ENCODE peak calls at places on chromosomes 6 and 20, in eight cellular contexts. D is aorta; I is cardiac muscle cell; E is H1; H is ovary; F is heart right ventricle; J is CD8-positive, alpha-beta T cell; P is HCT116. U is an unnamed sample. For H3K4me1, the result is how much of the 10 kb centered on the place peaks cover.

GRCh38 chr6:46511320-46511719 is 20.1 kb upstream of the RCAN2 start:
- DNase-seq in D (no peak), I (no peak), E (no peak), H (no peak), F (no peak), J (no peak), P (no peak), U (no peak)

GRCh38 chr6:154343473-154344308 is 12.9 kb downstream of the IPCEF1 start:
- DNase-seq in D (no peak), I (peak), E (peak), H (peak), F (no peak), J (no peak), P (peak), U (no peak)

GRCh38 chr6:166796610-166797009 is 159.7 kb downstream of the RNASET2 start:
- DNase-seq in D (no peak), I (no peak), E (no peak), H (no peak), F (no peak), J (no peak), P (no peak), U (no peak)

GRCh38 chr6:53615633-53616449 is 49.7 kb downstream of the KLHL31 start:
- DNase-seq in D (no peak), I (peak), E (no peak), H (no peak), F (no peak), J (no peak), P (peak), U (no peak)

GRCh38 chr6:38968702-38969149 is 79.9 kb upstream of the GLP1R start:
- DNase-seq in D (no peak), I (no peak), E (no peak), H (no peak), F (no peak), J (no peak), P (no peak), U (no peak)

GRCh38 chr6:167702241-167702827 is 124.4 kb upstream of the AFDN start:
- DNase-seq in D (no peak), I (no peak), E (no peak), H (no peak), F (no peak), J (no peak), P (no peak), U (no peak)

GRCh38 chr20:17513956-17514355 is 17.2 kb downstream of the BFSP1 start:
- DNase-seq in D (no peak), I (no peak), E (no peak), H (no peak), F (no peak), J (no peak), P (no peak), U (no peak)

GRCh38 chr6:118558811-118559217 is 10.7 kb downstream of the PLN start:
- DNase-seq in D (no peak), I (peak), E (no peak), H (no peak), F (no peak), J (no peak), P (no peak), U (peak)

GRCh38 chr20:38256966-38257365 is 3.6 kb downstream of the KIAA1755 start:
- DNase-seq in D (no peak), I (no peak), E (no peak), H (no peak), F (no peak), J (no peak), P (no peak), U (no peak)

GRCh38 chr6:168532070-168532469 is 91.1 kb downstream of the SMOC2 start:
- DNase-seq in D (no peak), I (no peak), E (no peak), H (no peak), F (no peak), J (no peak), P (no peak), U (no peak)

GRCh38 chr20:48275325-48275724 is 490.0 kb upstream of the SULF2 start:
- DNase-seq in D (no peak), I (peak), E (no peak), H (no peak), F (no peak), J (no peak), P (no peak), U (no peak)

GRCh38 chr20:38698541-38698940 is 25.7 kb upstream of the SLC32A1 start:
- DNase-seq in D (no peak), I (no peak), E (no peak), H (no peak), F (no peak), J (no peak), P (no peak), U (no peak)

GRCh38 chr20:47289096-47289495 is 67.4 kb downstream of the ZMYND8 start:
- DNase-seq in D (no peak), I (no peak), E (no peak), H (no peak), F (no peak), J (no peak), P (no peak), U (no peak)

GRCh38 chr6:113642714-113643442 is 214.3 kb upstream of the MARCKS start:
- DNase-seq in D (no peak), I (peak), E (no peak), H (no peak), F (no peak), J (no peak), P (no peak), U (no peak)

DNA sequence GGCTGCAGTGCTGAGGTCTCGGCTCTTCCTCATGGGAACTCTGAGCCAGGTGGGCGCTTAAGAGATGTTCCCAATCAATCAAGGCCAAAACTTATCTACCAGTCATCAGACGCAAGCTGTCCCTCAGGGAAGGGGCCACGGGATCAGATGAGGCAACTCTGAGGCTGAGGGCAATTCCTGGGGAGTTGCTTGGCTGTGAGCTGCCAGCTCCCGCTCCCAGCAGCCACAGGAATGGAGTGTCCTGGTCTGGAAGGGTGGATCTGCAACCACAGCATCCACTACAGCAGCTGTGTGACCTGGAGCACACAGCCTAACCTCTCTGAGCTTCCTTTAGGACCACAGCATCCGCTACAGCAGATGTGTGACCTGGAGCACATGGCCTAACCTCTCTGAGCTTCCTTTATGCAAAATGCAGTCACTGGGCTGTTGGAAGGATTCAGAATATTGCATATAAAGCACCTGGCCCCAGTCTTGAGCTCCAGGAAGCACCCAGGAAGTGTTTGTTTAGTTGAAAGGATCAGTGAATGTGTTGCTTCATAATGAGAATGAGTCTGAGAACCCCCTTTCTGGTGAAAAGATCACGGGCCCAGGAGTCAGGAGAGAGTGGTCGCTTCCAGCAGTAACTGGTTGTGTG is 60.9 kb downstream of the TFAP2C start:
- DNase-seq in D (no peak), I (peak), E (no peak), H (no peak), F (no peak), J (no peak), P (no peak), U (no peak)
- H3K4me1 ChIP-seq in D (under half), I (under half), E (under half), H (under half), F (under half), J (under half), P (under half), U (under half)

DNA sequence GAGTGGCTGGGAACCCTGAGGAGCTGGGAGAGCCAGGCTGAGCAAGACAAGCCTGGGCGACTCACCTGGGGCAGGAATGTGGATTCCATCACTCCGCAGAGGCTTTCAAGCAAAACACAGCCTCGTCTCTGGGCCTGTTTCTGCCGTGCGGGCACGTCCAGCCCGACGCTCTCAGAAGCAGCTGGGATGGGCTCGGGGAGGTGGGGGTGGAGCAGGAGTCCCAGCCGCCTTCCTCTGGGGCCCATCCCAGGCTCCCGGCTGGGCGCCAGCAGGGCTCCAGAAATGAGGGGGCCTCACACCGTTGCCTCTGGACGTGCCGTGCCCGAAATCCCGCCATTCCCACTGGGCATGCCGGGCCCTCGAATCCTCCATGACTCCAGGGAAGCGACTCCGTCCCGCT is 8.7 kb upstream of the RPS21 start:
- DNase-seq in D (no peak), I (no peak), E (no peak), H (no peak), F (no peak), J (no peak), P (no peak), U (no peak)
- H3K4me1 ChIP-seq in D (under half), I (under half), E (under half), H (under half), F (half or more), J (under half), P (under half), U (under half)

DNA sequence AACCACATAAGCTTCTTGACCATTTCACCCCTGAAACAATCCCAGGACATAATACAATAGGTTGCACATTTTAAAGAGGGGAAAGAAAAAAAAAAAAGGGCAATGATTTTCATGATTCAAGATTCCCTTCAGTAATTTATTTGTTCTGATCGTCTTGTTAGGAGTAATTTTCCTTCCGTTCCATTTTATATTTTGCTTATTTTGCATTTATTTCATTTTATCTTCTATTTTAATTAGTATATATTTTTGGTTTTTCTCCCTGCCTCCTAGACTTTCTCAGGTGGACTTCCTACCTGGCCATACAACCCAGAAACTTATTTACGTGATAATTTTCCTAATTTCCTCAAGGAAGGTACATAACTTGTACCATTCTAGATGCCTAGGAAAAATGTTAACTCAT is 32.6 kb downstream of the FBXO5 start:
- DNase-seq in D (no peak), I (no peak), E (no peak), H (no peak), F (no peak), J (no peak), P (no peak), U (no peak)
- H3K4me1 ChIP-seq in D (under half), I (under half), E (under half), H (under half), F (under half), J (under half), P (under half), U (under half)

GRCh38 chr6:31821301-31822037 is 6.1 kb upstream of the HSPA1B start:
- DNase-seq in D (peak), I (peak), E (no peak), H (peak), F (peak), J (peak), P (no peak), U (no peak)

GRCh38 chr6:31826793-31827285 is 699 bp upstream of the HSPA1B start:
- DNase-seq in D (peak), I (peak), E (no peak), H (peak), F (peak), J (peak), P (no peak), U (no peak)

GRCh38 chr6:31825553-31825952 is 2.0 kb upstream of the HSPA1B start:
- DNase-seq in D (no peak), I (no peak), E (no peak), H (no peak), F (no peak), J (no peak), P (no peak), U (no peak)

GRCh38 chr6:31820051-31820389 is 4.7 kb downstream of the HSPA1A start:
- DNase-seq in D (no peak), I (no peak), E (no peak), H (no peak), F (no peak), J (no peak), P (no peak), U (no peak)

DNA sequence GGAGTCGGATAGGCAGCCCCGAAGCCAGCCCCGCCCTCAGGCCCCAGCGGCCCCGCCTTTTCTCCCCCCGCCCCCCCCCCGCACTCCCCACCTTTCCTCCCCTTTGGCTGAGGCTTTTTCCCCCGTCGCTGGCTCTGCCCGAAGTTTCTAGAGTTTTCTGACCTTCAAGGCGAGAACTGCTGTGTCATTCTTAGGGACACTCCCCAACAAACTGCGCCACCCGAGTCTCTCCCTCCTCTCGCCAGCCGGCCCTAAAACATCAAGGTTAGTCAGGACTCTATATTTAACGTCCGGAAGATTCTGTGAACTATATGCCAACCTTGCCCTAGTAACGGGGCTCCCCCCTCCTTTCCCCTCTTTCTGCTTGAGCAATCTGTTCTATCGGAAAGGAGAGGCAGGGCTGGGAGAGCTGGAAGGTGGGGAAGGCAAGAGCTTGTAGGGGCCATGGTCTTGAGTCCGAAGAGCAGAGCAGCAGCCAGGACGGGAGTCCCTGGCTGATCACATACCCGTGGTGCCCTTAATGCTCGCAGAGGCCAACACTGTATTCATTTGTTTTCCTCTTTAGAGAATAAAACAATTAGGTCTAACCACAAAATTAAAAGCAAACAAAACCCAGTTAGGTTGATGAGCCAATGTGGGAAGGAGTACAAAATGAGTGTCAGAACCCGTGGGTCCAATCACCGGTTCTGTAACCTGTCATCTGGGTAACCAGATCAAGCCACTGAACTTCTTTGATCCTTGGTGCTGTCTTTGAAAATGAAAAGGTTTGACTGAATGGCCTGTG is 5.3 kb upstream of the HSPA1B start:
- DNase-seq in D (peak), I (peak), E (no peak), H (peak), F (peak), J (peak), P (no peak), U (peak)
- H3K4me1 ChIP-seq in D (under half), I (under half), E (under half), H (under half), F (under half), J (under half), P (half or more), U (under half)

GRCh38 chr6:142850653-142851434 is 94.1 kb downstream of the HIVEP2 start:
- DNase-seq in D (no peak), I (no peak), E (no peak), H (no peak), F (no peak), J (no peak), P (no peak), U (no peak)
- H3K4me1 ChIP-seq in D (under half), I (under half), E (under half), H (under half), F (half or more), J (half or more), P (under half), U (half or more)

GRCh38 chr6:33742837-33743236 is 3.9 kb downstream of the IP6K3 start:
- DNase-seq in D (no peak), I (no peak), E (no peak), H (no peak), F (no peak), J (no peak), P (no peak), U (no peak)
- H3K4me1 ChIP-seq in D (under half), I (under half), E (under half), H (under half), F (half or more), J (under half), P (under half), U (under half)

DNA sequence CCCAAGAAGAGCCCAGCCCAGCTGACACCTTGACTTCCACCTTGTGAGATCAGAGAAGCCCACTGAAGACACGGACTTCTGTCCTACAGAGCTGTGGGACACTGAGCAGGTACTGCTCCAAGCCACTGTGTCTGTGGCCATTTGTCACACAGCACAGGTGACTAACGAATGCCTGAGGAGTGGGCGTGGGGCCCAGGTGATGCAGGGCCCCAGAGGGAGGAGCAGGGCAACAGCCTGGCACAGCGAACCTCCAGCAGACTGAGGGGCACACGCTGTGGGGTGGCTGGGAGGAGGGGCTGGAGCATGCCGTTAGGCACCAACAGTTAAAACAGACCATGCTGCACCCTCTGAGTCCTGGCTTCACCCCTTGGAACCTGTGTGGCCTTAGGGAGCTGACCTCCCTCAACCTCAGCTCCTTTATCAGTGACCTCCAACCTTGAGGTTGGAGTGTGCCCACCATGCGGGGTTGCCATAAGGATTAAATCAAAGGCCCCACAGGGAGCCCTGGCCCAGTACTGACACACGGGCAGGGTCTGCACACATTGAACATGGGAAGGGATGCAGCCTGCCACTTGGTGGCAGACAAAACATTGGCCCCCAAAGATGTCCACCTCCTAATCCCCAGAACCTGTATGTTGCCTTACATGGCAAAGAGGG is 119.9 kb upstream of the CST7 start:
- DNase-seq in D (no peak), I (no peak), E (no peak), H (no peak), F (no peak), J (no peak), P (no peak), U (no peak)
- H3K4me1 ChIP-seq in D (under half), I (under half), E (under half), H (under half), F (under half), J (under half), P (under half), U (under half)

GRCh38 chr6:160519603-160520042 is 144.5 kb downstream of the LPA start:
- DNase-seq in D (no peak), I (no peak), E (no peak), H (no peak), F (no peak), J (no peak), P (peak), U (no peak)
- H3K4me1 ChIP-seq in D (under half), I (under half), E (under half), H (under half), F (under half), J (under half), P (under half), U (under half)

GRCh38 chr6:26025894-26026832 is 61.1 kb upstream of the HFE start:
- DNase-seq in D (peak), I (peak), E (peak), H (peak), F (peak), J (peak), P (peak), U (peak)

GRCh38 chr6:26028212-26028752 is 58.9 kb upstream of the HFE start:
- DNase-seq in D (no peak), I (no peak), E (no peak), H (no peak), F (no peak), J (no peak), P (no peak), U (no peak)

GRCh38 chr6:26026833-26027490 is 60.3 kb upstream of the HFE start:
- DNase-seq in D (peak), I (peak), E (peak), H (peak), F (peak), J (peak), P (peak), U (peak)

GRCh38 chr6:26028753-26029569 is 58.3 kb upstream of the HFE start:
- DNase-seq in D (no peak), I (no peak), E (no peak), H (no peak), F (no peak), J (no peak), P (no peak), U (no peak)

DNA sequence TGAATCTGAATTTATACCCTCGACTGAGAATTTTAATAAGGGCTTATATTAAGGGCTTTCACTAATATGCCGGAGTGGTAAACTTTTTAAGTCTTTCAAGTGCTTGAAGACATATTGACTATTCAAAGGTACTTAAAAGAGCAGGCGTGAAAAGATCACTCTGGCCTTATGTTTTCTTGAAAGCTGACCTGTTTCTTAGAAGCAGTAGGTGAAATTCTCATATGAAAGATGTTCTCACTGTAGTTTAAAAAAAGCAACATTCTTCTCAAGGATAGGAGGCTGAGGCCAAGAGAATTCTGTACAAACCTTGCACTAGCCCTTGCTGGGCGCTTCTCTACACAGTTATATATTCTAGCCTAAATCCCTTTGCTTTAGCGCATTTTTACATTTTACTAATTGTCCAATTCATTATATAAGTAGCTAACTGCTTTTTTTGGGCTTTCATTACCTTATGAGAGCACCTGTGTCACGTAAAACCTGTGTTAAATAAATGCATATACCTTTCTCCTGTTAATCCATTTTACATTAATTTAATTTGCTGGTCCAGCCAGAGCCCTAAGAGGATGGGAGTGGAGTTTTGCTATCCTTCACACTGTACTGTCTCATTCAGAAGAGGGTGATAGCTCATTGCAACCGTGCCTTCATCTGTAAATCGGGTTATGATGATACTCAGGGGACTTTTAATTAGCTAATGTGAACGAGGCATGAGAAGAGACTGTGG is 59.6 kb upstream of the HFE start:
- DNase-seq in D (no peak), I (no peak), E (no peak), H (no peak), F (no peak), J (no peak), P (no peak), U (no peak)
- H3K4me1 ChIP-seq in D (under half), I (under half), E (under half), H (under half), F (under half), J (under half), P (under half), U (under half)

U was measured in naive thymus-derived CD4-positive, alpha-beta T cell.